ENCODE peak calls at places on chromosomes 5 and 9, in seven cellular contexts. O is Peyer's patch, G is sigmoid colon, E is MV-4-11, P is astrocyte of the hippocampus, L is chondrocyte, M is choroid plexus epithelial cell. B is an unnamed sample.

GRCh38 chr5:174354571-174354970 is 309.1 kb downstream of the NSG2 start:
- DNase-seq in O (no peak), G (no peak), E (no peak), P (no peak), L (no peak), M (no peak), B (no peak)

GRCh38 chr9:107286057-107286456 is 3.0 kb downstream of the RAD23B start:
- DNase-seq in O (no peak), G (no peak), E (no peak), P (no peak), L (no peak), M (peak), B (no peak)

GRCh38 chr5:135332519-135333150 is 66.4 kb downstream of the MACROH2A1 start:
- DNase-seq in O (no peak), G (no peak), E (peak), P (peak), L (no peak), M (peak), B (no peak)

GRCh38 chr9:32427111-32427873 is 42.8 kb downstream of the ACO1 start:
- DNase-seq in O (peak), G (no peak), E (no peak), P (peak), L (no peak), M (peak), B (no peak)

GRCh38 chr5:180909782-180910181 is 10.8 kb downstream of the BTNL8 start:
- DNase-seq in O (no peak), G (no peak), E (no peak), P (no peak), L (no peak), M (no peak), B (no peak)

GRCh38 chr9:109561137-109561536 is 63.0 kb upstream of the PTPN3 start:
- DNase-seq in O (no peak), G (no peak), E (no peak), P (no peak), L (no peak), M (no peak), B (no peak)

GRCh38 chr9:98203153-98203552 is 10.7 kb upstream of the CORO2A start:
- DNase-seq in O (no peak), G (no peak), E (no peak), P (no peak), L (no peak), M (no peak), B (no peak)

GRCh38 chr5:38541174-38541724 is 15.2 kb downstream of the LIFR start:
- DNase-seq in O (no peak), G (no peak), E (no peak), P (no peak), L (no peak), M (peak), B (no peak)

GRCh38 chr5:178415353-178415752 is 174.8 kb downstream of the COL23A1 start:
- DNase-seq in O (no peak), G (peak), E (no peak), P (no peak), L (peak), M (no peak), B (no peak)

GRCh38 chr9:36101916-36102741 is 34.4 kb upstream of the GLIPR2 start:
- DNase-seq in O (no peak), G (no peak), E (peak), P (peak), L (no peak), M (peak), B (no peak)

GRCh38 chr5:135344351-135344750 is 54.7 kb downstream of the MACROH2A1 start:
- DNase-seq in O (no peak), G (no peak), E (no peak), P (peak), L (no peak), M (no peak), B (no peak)

GRCh38 chr9:19049872-19050636 is 827 bp downstream of the RRAGA start:
- DNase-seq in O (no peak), G (no peak), E (peak), P (peak), L (no peak), M (peak), B (peak)

GRCh38 chr5:113052041-113052795 is 75.6 kb downstream of the DCP2 start:
- DNase-seq in O (no peak), G (no peak), E (no peak), P (no peak), L (no peak), M (no peak), B (no peak)

GRCh38 chr5:2887401-2888348 is 136.2 kb upstream of the IRX2 start:
- DNase-seq in O (no peak), G (peak), E (no peak), P (no peak), L (peak), M (no peak), B (no peak)

GRCh38 chr5:65482280-65482726 is 583 bp upstream of the ADAMTS6 start:
- DNase-seq in O (no peak), G (no peak), E (no peak), P (peak), L (no peak), M (peak), B (no peak)

GRCh38 chr5:143019157-143019556 is 249.0 kb downstream of the ARHGAP26 start:
- DNase-seq in O (no peak), G (no peak), E (peak), P (no peak), L (no peak), M (no peak), B (no peak)

GRCh38 chr9:96858670-96859069 is 4.4 kb upstream of the ZNF782 start:
- DNase-seq in O (no peak), G (no peak), E (no peak), P (peak), L (no peak), M (peak), B (no peak)

GRCh38 chr9:99019523-99020331 is 76.0 kb downstream of the COL15A1 start:
- DNase-seq in O (no peak), G (no peak), E (no peak), P (peak), L (no peak), M (peak), B (no peak)

GRCh38 chr9:95171596-95171995 is 145.9 kb downstream of the FANCC start:
- DNase-seq in O (no peak), G (no peak), E (no peak), P (no peak), L (no peak), M (peak), B (no peak)

GRCh38 chr5:130335116-130335515 is 430.9 kb downstream of the CHSY3 start:
- DNase-seq in O (no peak), G (no peak), E (no peak), P (no peak), L (no peak), M (peak), B (no peak)

GRCh38 chr9:120110520-120110919 is 469.4 kb downstream of the CDK5RAP2 start:
- DNase-seq in O (no peak), G (no peak), E (no peak), P (no peak), L (no peak), M (no peak), B (no peak)

GRCh38 chr9:114274217-114274616 is 48.7 kb upstream of the ORM1 start:
- DNase-seq in O (peak), G (peak), E (no peak), P (no peak), L (peak), M (no peak), B (no peak)

GRCh38 chr5:97164846-97165245 is 18.2 kb downstream of the RIOK2 start:
- DNase-seq in O (no peak), G (no peak), E (no peak), P (no peak), L (no peak), M (peak), B (no peak)

GRCh38 chr5:107783551-107783950 is 112.8 kb upstream of the EFNA5 start:
- DNase-seq in O (no peak), G (no peak), E (no peak), P (peak), L (no peak), M (peak), B (no peak)

GRCh38 chr9:36935332-36935731 is 98.7 kb downstream of the PAX5 start:
- DNase-seq in O (no peak), G (no peak), E (no peak), P (no peak), L (no peak), M (no peak), B (no peak)

GRCh38 chr9:115220339-115221009 is 102.5 kb upstream of the TNC start:
- DNase-seq in O (no peak), G (no peak), E (no peak), P (no peak), L (no peak), M (peak), B (no peak)

GRCh38 chr5:115624994-115625393 is 842 bp downstream of the TMED7 start:
- DNase-seq in O (no peak), G (no peak), E (no peak), P (no peak), L (no peak), M (no peak), B (no peak)

GRCh38 chr9:14903040-14903439 is 7.2 kb downstream of the FREM1 start:
- DNase-seq in O (no peak), G (no peak), E (no peak), P (no peak), L (no peak), M (no peak), B (no peak)

GRCh38 chr9:2157277-2158105 is 142.3 kb downstream of the SMARCA2 start:
- DNase-seq in O (no peak), G (no peak), E (peak), P (peak), L (no peak), M (peak), B (peak)

GRCh38 chr5:119582987-119583386 is 46.4 kb upstream of the FAM170A start:
- DNase-seq in O (no peak), G (no peak), E (no peak), P (no peak), L (no peak), M (no peak), B (no peak)

GRCh38 chr5:159456722-159457462 is 126.6 kb upstream of the IL12B start:
- DNase-seq in O (no peak), G (no peak), E (no peak), P (no peak), L (no peak), M (no peak), B (no peak)

GRCh38 chr5:79771387-79771786 is 81.8 kb downstream of the CMYA5 start:
- DNase-seq in O (no peak), G (no peak), E (no peak), P (peak), L (no peak), M (peak), B (no peak)

GRCh38 chr9:38685535-38685934 is 34.4 kb downstream of the FAM240B start:
- DNase-seq in O (no peak), G (no peak), E (no peak), P (peak), L (no peak), M (no peak), B (no peak)

GRCh38 chr9:110128664-110129329 is 79.2 kb downstream of the C9orf152 start:
- DNase-seq in O (no peak), G (no peak), E (no peak), P (no peak), L (no peak), M (peak), B (no peak)

GRCh38 chr5:35876922-35877321 is 20.2 kb downstream of the IL7R start:
- DNase-seq in O (no peak), G (no peak), E (peak), P (no peak), L (no peak), M (no peak), B (no peak)

GRCh38 chr5:95712347-95712958 is 18.7 kb upstream of the RHOBTB3 start:
- DNase-seq in O (no peak), G (no peak), E (no peak), P (peak), L (no peak), M (peak), B (no peak)

GRCh38 chr9:34204011-34204635 is 25.3 kb downstream of the UBAP1 start:
- DNase-seq in O (no peak), G (no peak), E (no peak), P (no peak), L (peak), M (peak), B (no peak)

GRCh38 chr5:34012791-34013190 is 4.9 kb upstream of the AMACR start:
- DNase-seq in O (no peak), G (no peak), E (no peak), P (peak), L (no peak), M (no peak), B (no peak)

GRCh38 chr9:649128-650074 is 192.1 kb upstream of the DMRT1 start:
- DNase-seq in O (no peak), G (no peak), E (no peak), P (no peak), L (no peak), M (no peak), B (no peak)